ENCODE peak calls at places on chromosome 1, in four cellular contexts. U is HepG2, D is K562, E is GM12878. T is an unnamed sample.

GRCh38 chr1:36343651-36344394 is 20.4 kb upstream of the EVA1B start:
- DNase-seq in U (no peak), D (no peak), E (no peak), T (no peak)

GRCh38 chr1:170533331-170533730 is 1.4 kb downstream of the GORAB start:
- DNase-seq in U (no peak), D (no peak), E (no peak), T (no peak)

GRCh38 chr1:21436488-21437340 is 3.2 kb upstream of the NBPF3 start:
- DNase-seq in U (no peak), D (peak; percentile 24), E (no peak), T (no peak)

GRCh38 chr1:11761988-11762406 is at the start of gene C1orf167:
- DNase-seq in U (no peak), D (peak; percentile 90), E (no peak), T (no peak)

GRCh38 chr1:46523556-46524443 is 27.6 kb downstream of the KNCN start:
- DNase-seq in U (no peak), D (no peak), E (no peak), T (no peak)

GRCh38 chr1:64877151-64877550 is 89.2 kb downstream of the JAK1 start:
- DNase-seq in U (no peak), D (no peak), E (no peak), T (no peak)

GRCh38 chr1:53381790-53382401 is 54.0 kb upstream of the LRP8 start:
- DNase-seq in U (no peak), D (no peak), E (no peak), T (peak; percentile 13)

GRCh38 chr1:227437495-227438008 is 119.3 kb upstream of the CDC42BPA start:
- DNase-seq in U (peak; percentile 25), D (peak; percentile 47), E (no peak), T (peak; percentile 70)

GRCh38 chr1:178933709-178934573 is 63.1 kb upstream of the ANGPTL1 start:
- DNase-seq in U (no peak), D (no peak), E (no peak), T (no peak)

GRCh38 chr1:179164494-179164893 is 65.0 kb downstream of the ABL2 start:
- DNase-seq in U (peak; percentile 45), D (no peak), E (no peak), T (peak; percentile 68)

GRCh38 chr1:36382231-36382630 is 3.5 kb downstream of the STK40 start:
- DNase-seq in U (no peak), D (no peak), E (no peak), T (no peak)

GRCh38 chr1:232634086-232634485 is 4.2 kb upstream of the SIPA1L2 start:
- DNase-seq in U (no peak), D (no peak), E (no peak), T (no peak)

GRCh38 chr1:231603598-231604275 is 22.9 kb upstream of the DISC1 start:
- DNase-seq in U (peak; percentile 69), D (peak; percentile 47), E (no peak), T (peak; percentile 79)

GRCh38 chr1:109704173-109704572 is 7.9 kb upstream of the GSTM5 start:
- DNase-seq in U (peak; percentile 19), D (peak; percentile 2), E (no peak), T (no peak)

GRCh38 chr1:109906160-109906838 is 4.3 kb upstream of the CSF1 start:
- DNase-seq in U (no peak), D (no peak), E (peak; percentile 61), T (no peak)

GRCh38 chr1:3520419-3521378 is 66.2 kb downstream of the ARHGEF16 start:
- DNase-seq in U (no peak), D (no peak), E (no peak), T (no peak)

GRCh38 chr1:3521426-3521825 is 67.0 kb downstream of the ARHGEF16 start:
- DNase-seq in U (no peak), D (no peak), E (no peak), T (no peak)

GRCh38 chr1:3522564-3523270 is 68.3 kb downstream of the ARHGEF16 start:
- DNase-seq in U (no peak), D (no peak), E (no peak), T (no peak)

GRCh38 chr1:3523980-3524379 is 69.5 kb downstream of the ARHGEF16 start:
- DNase-seq in U (no peak), D (no peak), E (no peak), T (no peak)

DNA sequence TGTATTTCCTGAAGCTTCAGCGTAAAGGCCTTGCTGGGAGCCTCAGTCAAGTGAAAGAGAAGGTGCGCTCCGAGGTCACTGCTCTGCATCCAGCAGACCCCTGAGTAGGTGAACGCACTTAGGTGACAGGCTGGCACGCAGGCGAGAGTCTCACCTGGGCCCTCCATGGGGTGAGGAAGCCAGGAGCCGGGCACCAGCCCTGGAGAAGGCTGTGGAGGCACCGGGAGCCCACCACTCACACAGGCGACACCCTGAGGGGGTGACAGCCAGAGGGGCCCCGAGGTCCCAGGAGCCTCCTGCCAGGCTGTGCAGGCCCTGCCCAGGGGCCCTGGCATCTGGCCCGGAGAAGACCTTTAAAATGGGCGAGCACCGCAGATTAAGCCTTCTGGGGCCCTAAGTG is 67.6 kb downstream of the ARHGEF16 start:
- DNase-seq in U (no peak), D (no peak), E (no peak), T (no peak)
- H3K27ac ChIP-seq in U (no peak overlapping the region), D (no peak overlapping the region), E (no peak overlapping the region), T (no peak overlapping the region)

GRCh38 chr1:219495737-219496408 is 117.0 kb downstream of the ZC3H11B start:
- DNase-seq in U (no peak), D (no peak), E (no peak), T (no peak)

GRCh38 chr1:219500327-219500897 is 112.5 kb downstream of the ZC3H11B start:
- DNase-seq in U (no peak), D (no peak), E (no peak), T (no peak)

GRCh38 chr1:219492676-219493075 is 120.2 kb downstream of the ZC3H11B start:
- DNase-seq in U (no peak), D (no peak), E (no peak), T (no peak)

GRCh38 chr1:219503549-219503948 is 109.4 kb downstream of the ZC3H11B start:
- DNase-seq in U (no peak), D (no peak), E (no peak), T (no peak)

GRCh38 chr1:219498666-219499065 is 114.2 kb downstream of the ZC3H11B start:
- DNase-seq in U (no peak), D (no peak), E (no peak), T (no peak)
- TF ChIP-seq HDAC2 in U (no peak), D (no peak), E (no peak), T (no peak)

GRCh38 chr1:24381256-24381655 is 32.3 kb downstream of the STPG1 start:
- DNase-seq in U (no peak), D (no peak), E (no peak), T (no peak)
- TF ChIP-seq JUNB in U (no peak), D (no peak), E (no peak), T (no peak)

DNA sequence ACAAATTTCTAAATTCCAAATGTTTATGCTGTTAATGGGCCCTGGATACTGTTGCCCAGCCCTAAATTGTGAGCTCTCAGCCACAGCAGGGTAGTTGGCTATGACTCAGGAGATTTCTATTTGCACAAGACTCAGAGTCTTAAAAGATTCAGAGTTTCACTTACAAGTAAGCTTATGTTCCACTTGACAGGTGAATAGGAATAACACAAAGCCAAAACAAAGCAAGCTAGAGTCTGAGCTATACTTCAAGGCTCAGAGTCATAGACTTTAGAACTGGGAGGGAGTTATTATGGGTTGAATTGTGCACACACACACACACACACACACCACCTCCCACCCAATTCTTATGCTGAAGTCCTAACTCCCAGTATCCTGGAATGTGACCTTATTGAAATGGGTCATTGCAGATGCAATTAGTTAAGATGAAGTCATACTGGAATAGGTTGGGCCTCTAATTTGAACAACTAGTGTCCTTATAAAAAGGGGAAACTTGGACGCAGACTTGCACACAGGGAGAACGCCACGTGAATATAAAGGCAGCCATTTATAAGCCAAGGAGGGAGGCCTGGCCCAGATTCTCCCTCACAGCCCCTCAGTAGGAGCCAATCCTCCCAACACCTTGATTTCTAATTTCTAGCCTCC is 30.2 kb downstream of the PRDX6 start:
- DNase-seq in U (no peak), D (no peak), E (no peak), T (peak; percentile 63)
- H3K27ac ChIP-seq in U (no peak overlapping the region), D (no peak overlapping the region), E (no peak overlapping the region), T (peak overlapping the region; percentile 3)

DNA sequence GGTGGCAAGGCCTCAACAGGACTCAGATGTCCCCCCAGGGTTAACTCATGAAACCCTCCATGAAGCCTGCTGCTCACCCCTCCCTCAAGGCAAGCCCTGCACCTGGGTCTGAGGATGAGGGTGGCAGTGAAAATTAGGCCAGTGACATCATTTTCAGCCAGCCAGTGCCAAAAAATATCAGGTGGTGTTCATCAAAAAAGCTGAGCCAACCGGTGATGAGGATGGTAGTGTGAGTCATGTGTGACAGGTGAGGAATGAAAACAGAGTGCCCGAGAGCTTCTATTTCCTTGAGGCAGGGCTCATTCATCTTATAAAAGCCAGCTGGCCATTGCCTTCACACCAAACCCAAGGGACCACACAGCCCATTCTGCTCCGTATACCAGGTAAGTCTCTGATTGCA is at the start of gene SPRR1A:
- DNase-seq in U (no peak), D (no peak), E (no peak), T (no peak)
- TF ChIP-seq HDAC2 in U (no peak), D (no peak), E (no peak), T (no peak)

GRCh38 chr1:47830021-47830420 is 167.2 kb downstream of the TRABD2B start:
- DNase-seq in U (no peak), D (no peak), E (no peak), T (no peak)
- TF ChIP-seq JUNB in U (no peak), D (no peak), E (no peak), T (no peak)

GRCh38 chr1:31007462-31007991 is 58.0 kb downstream of the PUM1 start:
- DNase-seq in U (no peak), D (no peak), E (no peak), T (no peak)

GRCh38 chr1:31004231-31004621 is 61.3 kb downstream of the PUM1 start:
- DNase-seq in U (no peak), D (no peak), E (no peak), T (no peak)

GRCh38 chr1:31005617-31006166 is 59.8 kb downstream of the PUM1 start:
- DNase-seq in U (no peak), D (no peak), E (no peak), T (no peak)

GRCh38 chr1:31005198-31005597 is 60.3 kb downstream of the PUM1 start:
- DNase-seq in U (no peak), D (no peak), E (no peak), T (no peak)

GRCh38 chr1:31006760-31007159 is 58.8 kb downstream of the PUM1 start:
- DNase-seq in U (no peak), D (no peak), E (no peak), T (no peak)
- H3K27ac ChIP-seq in U (no peak overlapping the region), D (no peak overlapping the region), E (no peak overlapping the region), T (no peak overlapping the region)

T was measured in A549.